ENCODE peak calls at places on chromosome 9, in seven cellular contexts. B is fibroblast of lung; N is CD8-positive, alpha-beta T cell; R is stomach; M is IMR-90; T is mesenchymal stem cell; D is brain microvascular endothelial cell. Y is an unnamed sample.

GRCh38 chr9:93295031-93295430 is 111.1 kb downstream of the WNK2 start:
- DNase-seq in B (no peak), N (no peak), R (no peak), M (no peak), T (no peak), D (no peak), Y (no peak)

GRCh38 chr9:89005323-89005722 is 14.1 kb downstream of the S1PR3 start:
- DNase-seq in B (no peak), N (no peak), R (no peak), M (no peak), T (no peak), D (no peak), Y (no peak)

GRCh38 chr9:15522130-15522755 is 11.5 kb upstream of the PSIP1 start:
- DNase-seq in B (no peak), N (no peak), R (no peak), M (no peak), T (no peak), D (no peak), Y (no peak)

GRCh38 chr9:37788328-37788727 is 3.5 kb upstream of the EXOSC3 start:
- DNase-seq in B (no peak), N (no peak), R (no peak), M (no peak), T (no peak), D (no peak), Y (no peak)

GRCh38 chr9:14312721-14313377 is 1.1 kb downstream of the NFIB start:
- DNase-seq in B (peak), N (no peak), R (no peak), M (no peak), T (peak), D (peak), Y (peak)

GRCh38 chr9:14349818-14350333 is 35.9 kb upstream of the NFIB start:
- DNase-seq in B (no peak), N (no peak), R (no peak), M (no peak), T (peak), D (no peak), Y (no peak)

GRCh38 chr9:6354072-6354686 is 26.0 kb downstream of the TPD52L3 start:
- DNase-seq in B (peak), N (peak), R (no peak), M (peak), T (peak), D (peak), Y (peak)

GRCh38 chr9:80561526-80561925 is 989.8 kb downstream of the TLE4 start:
- DNase-seq in B (no peak), N (no peak), R (no peak), M (no peak), T (no peak), D (peak), Y (no peak)

GRCh38 chr9:135282001-135282731 is 194.7 kb downstream of the OLFM1 start:
- DNase-seq in B (peak), N (no peak), R (peak), M (no peak), T (no peak), D (no peak), Y (peak)

GRCh38 chr9:89185980-89186379 is 7.4 kb upstream of the SHC3 start:
- DNase-seq in B (no peak), N (no peak), R (no peak), M (peak), T (peak), D (no peak), Y (no peak)

GRCh38 chr9:5113994-5114748 is 71.3 kb downstream of the INSL6 start:
- DNase-seq in B (no peak), N (no peak), R (no peak), M (no peak), T (no peak), D (no peak), Y (no peak)

GRCh38 chr9:219670-220365 is 5.2 kb downstream of the DOCK8 start:
- DNase-seq in B (no peak), N (no peak), R (no peak), M (no peak), T (no peak), D (no peak), Y (peak)

GRCh38 chr9:122200960-122201635 is 27.7 kb downstream of the LHX6 start:
- DNase-seq in B (peak), N (no peak), R (peak), M (peak), T (no peak), D (peak), Y (no peak)

GRCh38 chr9:112654282-112654681 is 63.6 kb downstream of the INIP start:
- DNase-seq in B (no peak), N (no peak), R (no peak), M (no peak), T (no peak), D (no peak), Y (no peak)
- H3K4me3 ChIP-seq in B (no peak), N (no peak), R (no peak), M (no peak), T (no peak), D (no peak), Y (no peak)

DNA sequence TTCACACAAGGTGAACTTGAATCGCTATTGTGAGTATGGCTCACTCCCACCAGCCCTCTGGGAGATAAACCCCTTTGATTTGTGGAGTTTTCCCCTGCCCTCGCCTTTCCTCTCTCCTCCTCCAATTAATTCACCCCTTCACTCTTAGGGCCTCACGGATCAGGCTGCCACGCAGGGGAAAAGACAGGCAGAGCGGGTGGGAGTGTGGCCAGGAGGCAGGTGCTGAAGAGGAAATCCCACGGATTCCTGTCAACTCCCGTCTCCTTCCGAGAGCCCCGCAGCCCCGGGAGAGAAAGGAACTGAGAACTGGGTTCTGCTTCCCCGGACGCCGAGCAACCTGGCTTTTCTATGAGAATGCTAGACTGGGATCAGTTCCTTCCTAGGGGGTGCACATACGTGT is 314.6 kb upstream of the TLE4 start:
- DNase-seq in B (no peak), N (no peak), R (no peak), M (no peak), T (no peak), D (no peak), Y (no peak)
- H3K4me3 ChIP-seq in B (no peak), N (no peak), R (peak), M (no peak), T (no peak), D (peak), Y (no peak)

GRCh38 chr9:133118568-133118967 is 2.5 kb downstream of the RALGDS start:
- DNase-seq in B (no peak), N (no peak), R (no peak), M (no peak), T (no peak), D (no peak), Y (no peak)
- H3K4me3 ChIP-seq in B (peak), N (no peak), R (no peak), M (no peak), T (no peak), D (no peak), Y (no peak)

GRCh38 chr9:99121604-99122003 is 16.7 kb downstream of the TGFBR1 start:
- DNase-seq in B (no peak), N (no peak), R (no peak), M (no peak), T (no peak), D (no peak), Y (no peak)

GRCh38 chr9:99114846-99115500 is 10.1 kb downstream of the TGFBR1 start:
- DNase-seq in B (no peak), N (no peak), R (no peak), M (no peak), T (no peak), D (no peak), Y (no peak)

GRCh38 chr9:99115947-99116543 is 11.1 kb downstream of the TGFBR1 start:
- DNase-seq in B (no peak), N (no peak), R (no peak), M (no peak), T (no peak), D (no peak), Y (no peak)

GRCh38 chr9:99120256-99120655 is 15.3 kb downstream of the TGFBR1 start:
- DNase-seq in B (no peak), N (no peak), R (no peak), M (no peak), T (no peak), D (no peak), Y (no peak)

GRCh38 chr9:99118782-99119466 is 14.0 kb downstream of the TGFBR1 start:
- DNase-seq in B (no peak), N (peak), R (no peak), M (no peak), T (no peak), D (no peak), Y (no peak)
- H3K4me3 ChIP-seq in B (no peak), N (peak), R (no peak), M (no peak), T (no peak), D (no peak), Y (no peak)